ENCODE peak calls at places on chromosomes 5 and 9, in seven cellular contexts. One of them, this sample, is unnamed.
A peak's percentile ranks its signal among the peaks of the same experiment; 100 is the strongest.

GRCh38 chr9:33297455-33297854 is 7.1 kb downstream of the NFX1 start:
- DNase-seq in CD4-positive, alpha-beta T cell: no peak
- DNase-seq in T-helper 2 cell: no peak
- DNase-seq in T1000: no peak
- DNase-seq in HFF-Myc: no peak
- DNase-seq in SK-N-DZ: no peak
- DNase-seq in midbrain: peak; percentile 39
- DNase-seq in this sample: no peak

GRCh38 chr5:43997647-43998251 is 391.5 kb downstream of the FGF10 start:
- DNase-seq in HFF-Myc: peak; percentile 6
- DNase-seq in CD4-positive, alpha-beta T cell: no peak
- DNase-seq in SK-N-DZ: peak; percentile 30
- DNase-seq in T1000: peak; percentile 14
- DNase-seq in midbrain: no peak
- DNase-seq in T-helper 2 cell: no peak
- DNase-seq in this sample: no peak

GRCh38 chr5:171420429-171421231 is 1.2 kb downstream of the FGF18 start:
- DNase-seq in SK-N-DZ: no peak
- DNase-seq in CD4-positive, alpha-beta T cell: no peak
- DNase-seq in midbrain: peak; percentile 7
- DNase-seq in T-helper 2 cell: no peak
- DNase-seq in T1000: no peak
- DNase-seq in HFF-Myc: peak; percentile 30
- DNase-seq in this sample: no peak

GRCh38 chr9:133170716-133171115 is 7.0 kb upstream of the GBGT1 start:
- DNase-seq in T1000: no peak
- DNase-seq in SK-N-DZ: no peak
- DNase-seq in HFF-Myc: no peak
- DNase-seq in midbrain: no peak
- DNase-seq in CD4-positive, alpha-beta T cell: no peak
- DNase-seq in T-helper 2 cell: no peak
- DNase-seq in this sample: no peak

GRCh38 chr9:72025956-72026355 is 34.5 kb downstream of the C9orf57 start:
- DNase-seq in CD4-positive, alpha-beta T cell: no peak
- DNase-seq in midbrain: no peak
- DNase-seq in T-helper 2 cell: no peak
- DNase-seq in SK-N-DZ: no peak
- DNase-seq in HFF-Myc: no peak
- DNase-seq in T1000: no peak
- DNase-seq in this sample: no peak

GRCh38 chr5:151070449-151070848 is 10.4 kb downstream of the TNIP1 start:
- DNase-seq in T-helper 2 cell: no peak
- DNase-seq in SK-N-DZ: no peak
- DNase-seq in CD4-positive, alpha-beta T cell: no peak
- DNase-seq in HFF-Myc: no peak
- DNase-seq in T1000: no peak
- DNase-seq in midbrain: no peak
- DNase-seq in this sample: no peak

GRCh38 chr5:165272471-165272870 is 1767.1 kb downstream of the MAT2B start:
- DNase-seq in HFF-Myc: no peak
- DNase-seq in SK-N-DZ: no peak
- DNase-seq in T-helper 2 cell: no peak
- DNase-seq in midbrain: no peak
- DNase-seq in CD4-positive, alpha-beta T cell: no peak
- DNase-seq in T1000: no peak
- DNase-seq in this sample: no peak

GRCh38 chr9:137588311-137588710 is 2.0 kb downstream of the ZMYND19 start:
- DNase-seq in CD4-positive, alpha-beta T cell: no peak
- DNase-seq in T-helper 2 cell: no peak
- DNase-seq in midbrain: no peak
- DNase-seq in T1000: no peak
- DNase-seq in HFF-Myc: no peak
- DNase-seq in SK-N-DZ: no peak
- DNase-seq in this sample: no peak

GRCh38 chr9:81689343-81690175 is at the start of gene TLE1:
- DNase-seq in SK-N-DZ: peak; percentile 100
- DNase-seq in midbrain: peak; percentile 97
- DNase-seq in CD4-positive, alpha-beta T cell: peak; percentile 66
- DNase-seq in HFF-Myc: peak; percentile 95
- DNase-seq in T-helper 2 cell: peak; percentile 31
- DNase-seq in T1000: peak; percentile 97
- DNase-seq in this sample: peak; percentile 98

GRCh38 chr5:167770461-167770860 is 521.0 kb upstream of the WWC1 start:
- DNase-seq in T-helper 2 cell: no peak
- DNase-seq in CD4-positive, alpha-beta T cell: no peak
- DNase-seq in HFF-Myc: peak; percentile 20
- DNase-seq in midbrain: no peak
- DNase-seq in SK-N-DZ: no peak
- DNase-seq in T1000: no peak
- DNase-seq in this sample: no peak